ENCODE peak calls at places on chromosomes 6 and 20, in nine cellular contexts. One of them, this sample, is unnamed.

GRCh38 chr6:8530775-8531435 is 95.6 kb upstream of the SLC35B3 start:
- DNase-seq in sigmoid colon: no peak
- DNase-seq in body of pancreas: no peak
- DNase-seq in GM23338: peak; percentile 21
- DNase-seq in IMR-90: no peak
- DNase-seq in PC-3: no peak
- DNase-seq in heart right ventricle: no peak
- DNase-seq in transverse colon: no peak
- DNase-seq in lower lobe of right lung: no peak
- DNase-seq in this sample: no peak

GRCh38 chr6:151179321-151179720 is 60.4 kb upstream of the AKAP12 start:
- DNase-seq in sigmoid colon: no peak
- DNase-seq in body of pancreas: no peak
- DNase-seq in GM23338: no peak
- DNase-seq in IMR-90: peak; percentile 80
- DNase-seq in PC-3: peak; percentile 26
- DNase-seq in heart right ventricle: no peak
- DNase-seq in transverse colon: no peak
- DNase-seq in lower lobe of right lung: no peak
- DNase-seq in this sample: no peak

GRCh38 chr20:8805737-8806442 is 263.0 kb upstream of the PLCB4 start:
- DNase-seq in sigmoid colon: no peak
- DNase-seq in body of pancreas: no peak
- DNase-seq in GM23338: no peak
- DNase-seq in IMR-90: no peak
- DNase-seq in PC-3: peak; percentile 44
- DNase-seq in heart right ventricle: no peak
- DNase-seq in transverse colon: no peak
- DNase-seq in lower lobe of right lung: no peak
- DNase-seq in this sample: no peak

GRCh38 chr6:158207452-158207788 is 39.3 kb downstream of the GTF2H5 start:
- DNase-seq in sigmoid colon: no peak
- DNase-seq in body of pancreas: no peak
- DNase-seq in GM23338: no peak
- DNase-seq in IMR-90: peak; percentile 48
- DNase-seq in PC-3: peak; percentile 42
- DNase-seq in heart right ventricle: no peak
- DNase-seq in transverse colon: no peak
- DNase-seq in lower lobe of right lung: no peak
- DNase-seq in this sample: peak; percentile 69

GRCh38 chr20:60512436-60512835 is 554.2 kb downstream of the CDH26 start:
- DNase-seq in sigmoid colon: no peak
- DNase-seq in body of pancreas: no peak
- DNase-seq in GM23338: no peak
- DNase-seq in IMR-90: peak; percentile 63
- DNase-seq in PC-3: peak; percentile 5
- DNase-seq in heart right ventricle: no peak
- DNase-seq in transverse colon: no peak
- DNase-seq in lower lobe of right lung: no peak
- DNase-seq in this sample: no peak

GRCh38 chr6:111057074-111057752 is 30.1 kb upstream of the SLC16A10 start:
- DNase-seq in sigmoid colon: no peak
- DNase-seq in body of pancreas: peak; percentile 61
- DNase-seq in GM23338: peak; percentile 73
- DNase-seq in IMR-90: peak; percentile 52
- DNase-seq in PC-3: peak; percentile 51
- DNase-seq in heart right ventricle: no peak
- DNase-seq in transverse colon: peak; percentile 21
- DNase-seq in lower lobe of right lung: no peak
- DNase-seq in this sample: no peak

GRCh38 chr6:20953019-20953418 is 418.8 kb downstream of the CDKAL1 start:
- DNase-seq in sigmoid colon: no peak
- DNase-seq in body of pancreas: no peak
- DNase-seq in GM23338: peak; percentile 74
- DNase-seq in IMR-90: no peak
- DNase-seq in PC-3: no peak
- DNase-seq in heart right ventricle: no peak
- DNase-seq in transverse colon: no peak
- DNase-seq in lower lobe of right lung: no peak
- DNase-seq in this sample: no peak

GRCh38 chr6:103215835-103216234 is 1643.9 kb downstream of the HACE1 start:
- DNase-seq in sigmoid colon: no peak
- DNase-seq in body of pancreas: no peak
- DNase-seq in GM23338: no peak
- DNase-seq in IMR-90: no peak
- DNase-seq in PC-3: peak; percentile 47
- DNase-seq in heart right ventricle: no peak
- DNase-seq in transverse colon: no peak
- DNase-seq in lower lobe of right lung: no peak
- DNase-seq in this sample: no peak

GRCh38 chr20:48823960-48824497 is 3.8 kb downstream of the PREX1 start:
- DNase-seq in sigmoid colon: no peak
- DNase-seq in body of pancreas: no peak
- DNase-seq in GM23338: no peak
- DNase-seq in IMR-90: peak; percentile 65
- DNase-seq in PC-3: peak; percentile 93
- DNase-seq in heart right ventricle: no peak
- DNase-seq in transverse colon: no peak
- DNase-seq in lower lobe of right lung: no peak
- DNase-seq in this sample: peak; percentile 69

GRCh38 chr20:57211949-57212889 is 54.2 kb downstream of the BMP7 start:
- DNase-seq in sigmoid colon: peak; percentile 91
- DNase-seq in body of pancreas: peak; percentile 93
- DNase-seq in GM23338: peak; percentile 71
- DNase-seq in IMR-90: peak; percentile 84
- DNase-seq in PC-3: peak; percentile 93
- DNase-seq in heart right ventricle: peak; percentile 39
- DNase-seq in transverse colon: peak; percentile 43
- DNase-seq in lower lobe of right lung: no peak
- DNase-seq in this sample: no peak

GRCh38 chr6:10431423-10432164 is 16.7 kb upstream of the TFAP2A start:
- DNase-seq in sigmoid colon: no peak
- DNase-seq in body of pancreas: no peak
- DNase-seq in GM23338: no peak
- DNase-seq in IMR-90: no peak
- DNase-seq in PC-3: no peak
- DNase-seq in heart right ventricle: no peak
- DNase-seq in transverse colon: no peak
- DNase-seq in lower lobe of right lung: no peak
- DNase-seq in this sample: no peak

GRCh38 chr6:39893286-39893685 is 41.0 kb downstream of the MOCS1 start:
- DNase-seq in sigmoid colon: no peak
- DNase-seq in body of pancreas: no peak
- DNase-seq in GM23338: no peak
- DNase-seq in IMR-90: no peak
- DNase-seq in PC-3: no peak
- DNase-seq in heart right ventricle: no peak
- DNase-seq in transverse colon: no peak
- DNase-seq in lower lobe of right lung: no peak
- DNase-seq in this sample: no peak

GRCh38 chr20:31712112-31712553 is 10.5 kb downstream of the BCL2L1 start:
- DNase-seq in sigmoid colon: peak; percentile 65
- DNase-seq in body of pancreas: peak; percentile 81
- DNase-seq in GM23338: peak; percentile 26
- DNase-seq in IMR-90: no peak
- DNase-seq in PC-3: peak; percentile 43
- DNase-seq in heart right ventricle: no peak
- DNase-seq in transverse colon: no peak
- DNase-seq in lower lobe of right lung: no peak
- DNase-seq in this sample: no peak
- H3K36me3 ChIP-seq in sigmoid colon: peaks cover 6% of the 10 kb centered on the region
- H3K36me3 ChIP-seq in body of pancreas: no peaks in the 10 kb centered on the region
- H3K36me3 ChIP-seq in GM23338: peaks cover 11% of the 10 kb centered on the region
- H3K36me3 ChIP-seq in IMR-90: peaks cover 19% of the 10 kb centered on the region
- H3K36me3 ChIP-seq in PC-3: peaks cover 77% of the 10 kb centered on the region
- H3K36me3 ChIP-seq in heart right ventricle: no peaks in the 10 kb centered on the region
- H3K36me3 ChIP-seq in transverse colon: peaks cover 2% of the 10 kb centered on the region
- H3K36me3 ChIP-seq in lower lobe of right lung: peaks cover 57% of the 10 kb centered on the region
- H3K36me3 ChIP-seq in this sample: peaks cover 8% of the 10 kb centered on the region

DNA sequence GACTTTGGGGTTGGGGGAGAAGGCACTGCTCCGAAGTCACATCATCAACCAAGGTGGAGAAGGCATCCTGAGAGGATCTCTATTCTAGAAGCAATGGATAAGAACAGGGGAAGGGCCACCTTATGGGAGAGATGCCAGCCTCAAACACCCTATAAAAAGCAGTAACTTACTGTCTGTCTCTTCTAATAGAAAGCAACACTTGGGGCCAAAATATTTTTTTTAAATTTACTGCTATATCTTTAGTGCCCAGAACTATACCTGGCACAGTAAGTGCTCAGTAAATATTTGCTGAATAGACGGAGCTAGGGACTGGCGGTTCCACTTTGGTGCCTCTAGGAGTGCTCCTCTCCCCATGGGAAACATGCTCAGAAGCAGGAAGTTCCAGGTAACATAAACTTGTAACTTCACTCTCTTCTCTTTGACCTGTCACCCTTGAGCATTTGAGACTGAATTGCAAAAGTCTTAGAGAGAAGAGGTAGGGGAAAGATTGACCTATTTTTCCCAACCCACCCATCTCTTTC is 807 bp upstream of the OTOR start:
- DNase-seq in sigmoid colon: no peak
- DNase-seq in body of pancreas: no peak
- DNase-seq in GM23338: peak; percentile 57
- DNase-seq in IMR-90: no peak
- DNase-seq in PC-3: peak; percentile 48
- DNase-seq in heart right ventricle: no peak
- DNase-seq in transverse colon: no peak
- DNase-seq in lower lobe of right lung: no peak
- DNase-seq in this sample: no peak
- TF ChIP-seq CTCF in sigmoid colon: no peak
- TF ChIP-seq CTCF in body of pancreas: no peak
- TF ChIP-seq CTCF in GM23338: peak; percentile 36
- TF ChIP-seq CTCF in IMR-90: no peak
- TF ChIP-seq CTCF in PC-3: peak; percentile 52
- TF ChIP-seq CTCF in heart right ventricle: no peak
- TF ChIP-seq CTCF in transverse colon: peak; percentile 20
- TF ChIP-seq CTCF in lower lobe of right lung: peak; percentile 6
- TF ChIP-seq CTCF in this sample: no peak

GRCh38 chr6:44148306-44148705 is 10.3 kb upstream of the CAPN11 start:
- DNase-seq in sigmoid colon: peak; percentile 48
- DNase-seq in body of pancreas: no peak
- DNase-seq in GM23338: no peak
- DNase-seq in IMR-90: no peak
- DNase-seq in PC-3: no peak
- DNase-seq in heart right ventricle: no peak
- DNase-seq in transverse colon: no peak
- DNase-seq in lower lobe of right lung: no peak
- DNase-seq in this sample: no peak

GRCh38 chr6:44147256-44147655 is 11.4 kb upstream of the CAPN11 start:
- DNase-seq in sigmoid colon: peak; percentile 47
- DNase-seq in body of pancreas: no peak
- DNase-seq in GM23338: no peak
- DNase-seq in IMR-90: no peak
- DNase-seq in PC-3: no peak
- DNase-seq in heart right ventricle: no peak
- DNase-seq in transverse colon: no peak
- DNase-seq in lower lobe of right lung: no peak
- DNase-seq in this sample: no peak

GRCh38 chr6:44146685-44147084 is 11.9 kb upstream of the CAPN11 start:
- DNase-seq in sigmoid colon: no peak
- DNase-seq in body of pancreas: no peak
- DNase-seq in GM23338: no peak
- DNase-seq in IMR-90: no peak
- DNase-seq in PC-3: no peak
- DNase-seq in heart right ventricle: no peak
- DNase-seq in transverse colon: no peak
- DNase-seq in lower lobe of right lung: no peak
- DNase-seq in this sample: no peak

GRCh38 chr6:44143731-44144130 is 14.9 kb upstream of the CAPN11 start:
- DNase-seq in sigmoid colon: no peak
- DNase-seq in body of pancreas: no peak
- DNase-seq in GM23338: no peak
- DNase-seq in IMR-90: no peak
- DNase-seq in PC-3: no peak
- DNase-seq in heart right ventricle: no peak
- DNase-seq in transverse colon: no peak
- DNase-seq in lower lobe of right lung: no peak
- DNase-seq in this sample: no peak

GRCh38 chr6:44145839-44146238 is 12.8 kb upstream of the CAPN11 start:
- DNase-seq in sigmoid colon: no peak
- DNase-seq in body of pancreas: no peak
- DNase-seq in GM23338: no peak
- DNase-seq in IMR-90: no peak
- DNase-seq in PC-3: no peak
- DNase-seq in heart right ventricle: no peak
- DNase-seq in transverse colon: no peak
- DNase-seq in lower lobe of right lung: no peak
- DNase-seq in this sample: no peak
- H3K36me3 ChIP-seq in sigmoid colon: peaks cover 21% of the 10 kb centered on the region
- H3K36me3 ChIP-seq in body of pancreas: no peaks in the 10 kb centered on the region
- H3K36me3 ChIP-seq in GM23338: no peaks in the 10 kb centered on the region
- H3K36me3 ChIP-seq in IMR-90: peaks cover 55% of the 10 kb centered on the region
- H3K36me3 ChIP-seq in PC-3: peaks cover 16% of the 10 kb centered on the region
- H3K36me3 ChIP-seq in heart right ventricle: no peaks in the 10 kb centered on the region
- H3K36me3 ChIP-seq in transverse colon: peaks cover 19% of the 10 kb centered on the region
- H3K36me3 ChIP-seq in lower lobe of right lung: peaks cover 99% of the 10 kb centered on the region
- H3K36me3 ChIP-seq in this sample: peaks cover 23% of the 10 kb centered on the region

DNA sequence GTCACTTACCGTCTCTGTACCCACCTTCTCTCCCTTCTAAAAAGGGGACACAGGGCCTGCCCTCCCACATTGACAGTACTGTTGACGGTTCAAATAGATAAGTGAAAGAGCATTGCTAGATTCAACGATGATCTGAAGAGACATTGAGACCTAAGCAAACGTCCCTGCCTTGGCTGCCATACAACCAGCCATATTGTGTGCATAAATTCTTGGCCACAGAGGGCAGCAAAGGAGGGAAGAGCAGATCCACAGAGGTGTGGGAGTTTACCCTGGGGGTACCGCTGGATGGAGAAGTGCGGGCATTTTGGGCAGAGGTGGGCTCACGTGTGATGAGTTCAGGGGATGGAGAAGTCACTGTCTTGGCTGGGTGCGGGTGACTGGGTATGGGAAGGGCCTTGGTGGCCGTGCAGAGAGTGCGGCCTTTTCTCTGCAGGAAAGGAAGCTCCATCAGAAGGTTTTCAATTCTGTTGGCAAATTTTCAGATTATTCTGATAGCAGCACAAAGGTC is 85.6 kb downstream of the POPDC3 start:
- DNase-seq in sigmoid colon: no peak
- DNase-seq in body of pancreas: no peak
- DNase-seq in GM23338: no peak
- DNase-seq in IMR-90: no peak
- DNase-seq in PC-3: no peak
- DNase-seq in heart right ventricle: no peak
- DNase-seq in transverse colon: no peak
- DNase-seq in lower lobe of right lung: no peak
- DNase-seq in this sample: no peak
- TF ChIP-seq CTCF in sigmoid colon: no peak
- TF ChIP-seq CTCF in body of pancreas: no peak
- TF ChIP-seq CTCF in GM23338: peak; percentile 20
- TF ChIP-seq CTCF in IMR-90: no peak
- TF ChIP-seq CTCF in PC-3: peak; percentile 25
- TF ChIP-seq CTCF in heart right ventricle: no peak
- TF ChIP-seq CTCF in transverse colon: no peak
- TF ChIP-seq CTCF in lower lobe of right lung: no peak
- TF ChIP-seq CTCF in this sample: no peak

GRCh38 chr20:36800410-36800809 is 26.8 kb upstream of the DSN1 start:
- DNase-seq in sigmoid colon: no peak
- DNase-seq in body of pancreas: no peak
- DNase-seq in GM23338: no peak
- DNase-seq in IMR-90: no peak
- DNase-seq in PC-3: no peak
- DNase-seq in heart right ventricle: no peak
- DNase-seq in transverse colon: no peak
- DNase-seq in lower lobe of right lung: no peak
- DNase-seq in this sample: no peak
- H3K36me3 ChIP-seq in sigmoid colon: peaks cover 83% of the 10 kb centered on the region
- H3K36me3 ChIP-seq in body of pancreas: peaks cover 4% of the 10 kb centered on the region
- H3K36me3 ChIP-seq in GM23338: peaks cover 15% of the 10 kb centered on the region
- H3K36me3 ChIP-seq in IMR-90: peaks cover 73% of the 10 kb centered on the region
- H3K36me3 ChIP-seq in PC-3: peaks cover 54% of the 10 kb centered on the region
- H3K36me3 ChIP-seq in heart right ventricle: peaks cover 7% of the 10 kb centered on the region
- H3K36me3 ChIP-seq in transverse colon: peaks cover 37% of the 10 kb centered on the region
- H3K36me3 ChIP-seq in lower lobe of right lung: peaks cover 98% of the 10 kb centered on the region
- H3K36me3 ChIP-seq in this sample: peaks cover 20% of the 10 kb centered on the region